ENCODE peak calls at places on chromosome 14, in eight cellular contexts. G is uterus; W is epithelial cell of prostate; Z is colonic mucosa; D is GM20000; V is stimulated activated CD4-positive, alpha-beta T cell treated with anti-CD3 and anti-CD28 coated beads, Interleukin-15, amount 100 ng/mL, for 24 hours; Y is WERI-Rb-1; C is NCI-H1694. O is an unnamed sample.

GRCh38 chr14:72893636-72894322 is at the start of gene DPF3:
- DNase-seq in G (peak), W (peak), Z (peak), D (peak), V (peak), Y (peak), C (peak), O (peak)

GRCh38 chr14:99818503-99819036 is 25.4 kb downstream of the EML1 start:
- DNase-seq in G (no peak), W (no peak), Z (no peak), D (no peak), V (no peak), Y (no peak), C (no peak), O (no peak)

GRCh38 chr14:95237121-95237876 is 80.0 kb upstream of the DICER1 start:
- DNase-seq in G (no peak), W (no peak), Z (peak), D (no peak), V (no peak), Y (no peak), C (no peak), O (no peak)

GRCh38 chr14:32201816-32202467 is at the start of gene RNU6-7:
- DNase-seq in G (peak), W (no peak), Z (peak), D (no peak), V (peak), Y (peak), C (peak), O (no peak)

GRCh38 chr14:31556191-31556590 is 5.0 kb upstream of the NUBPL start:
- DNase-seq in G (no peak), W (no peak), Z (no peak), D (no peak), V (no peak), Y (no peak), C (no peak), O (no peak)

GRCh38 chr14:54105898-54106297 is 149.3 kb upstream of the BMP4 start:
- DNase-seq in G (no peak), W (peak), Z (peak), D (no peak), V (no peak), Y (no peak), C (no peak), O (no peak)

GRCh38 chr14:77190977-77191376 is 9.4 kb downstream of the TMEM63C start:
- DNase-seq in G (no peak), W (no peak), Z (no peak), D (no peak), V (no peak), Y (no peak), C (no peak), O (no peak)

GRCh38 chr14:76953196-76953945 is 75.1 kb downstream of the IRF2BPL start:
- DNase-seq in G (peak), W (no peak), Z (peak), D (peak), V (peak), Y (no peak), C (no peak), O (peak)

O was measured in SW 1271.